ENCODE peak calls at places on chromosome 11, in nine cellular contexts. C is GM12864, G is thoracic aorta, D is suprapubic skin, T is psoas muscle, A is GM23338, B is cardiac muscle cell, W is pancreas, S is colonic mucosa. V is an unnamed sample.
A peak's percentile ranks its signal among the peaks of the same experiment; 100 is the strongest.

GRCh38 chr11:114237321-114238280 is 58.6 kb upstream of the NNMT start:
- DNase-seq in C (no peak), G (no peak), D (no peak), T (no peak), A (no peak), B (no peak), W (no peak), S (no peak), V (peak; percentile 58)

GRCh38 chr11:2528301-2529050 is 83.7 kb downstream of the KCNQ1 start:
- DNase-seq in C (no peak), G (no peak), D (peak; percentile 65), T (peak; percentile 49), A (no peak), B (no peak), W (peak; percentile 51), S (no peak), V (no peak)

GRCh38 chr11:46865340-46865739 is 19.3 kb upstream of the CKAP5 start:
- DNase-seq in C (no peak), G (no peak), D (no peak), T (no peak), A (no peak), B (peak; percentile 66), W (no peak), S (no peak), V (peak; percentile 92)

GRCh38 chr11:20933086-20933485 is 263.7 kb downstream of the NELL1 start:
- DNase-seq in C (no peak), G (no peak), D (no peak), T (no peak), A (no peak), B (no peak), W (no peak), S (no peak), V (no peak)

GRCh38 chr11:73317373-73317772 is 9.3 kb downstream of the ARHGEF17 start:
- DNase-seq in C (no peak), G (peak; percentile 76), D (no peak), T (peak; percentile 56), A (no peak), B (peak; percentile 51), W (peak; percentile 37), S (peak; percentile 39), V (no peak)

GRCh38 chr11:63939351-63939920 is 634 bp downstream of the NAA40 start:
- DNase-seq in C (no peak), G (no peak), D (no peak), T (no peak), A (peak; percentile 62), B (peak; percentile 51), W (no peak), S (peak; percentile 46), V (peak; percentile 53)

GRCh38 chr11:114321621-114322257 is 25.5 kb downstream of the NNMT start:
- DNase-seq in C (no peak), G (no peak), D (no peak), T (peak; percentile 64), A (no peak), B (peak; percentile 74), W (no peak), S (no peak), V (peak; percentile 90)

GRCh38 chr11:12755510-12755909 is 81.3 kb downstream of the TEAD1 start:
- DNase-seq in C (no peak), G (no peak), D (no peak), T (no peak), A (no peak), B (no peak), W (no peak), S (no peak), V (no peak)

GRCh38 chr11:33703771-33704170 is 3.1 kb upstream of the C11orf91 start:
- DNase-seq in C (no peak), G (no peak), D (no peak), T (no peak), A (no peak), B (peak; percentile 38), W (no peak), S (no peak), V (no peak)

GRCh38 chr11:64675417-64676252 is 47.4 kb downstream of the NRXN2 start:
- DNase-seq in C (no peak), G (peak; percentile 74), D (no peak), T (peak; percentile 96), A (no peak), B (peak; percentile 92), W (no peak), S (peak; percentile 29), V (peak; percentile 88)

GRCh38 chr11:28318861-28319260 is 210.7 kb downstream of the METTL15 start:
- DNase-seq in C (no peak), G (no peak), D (no peak), T (no peak), A (no peak), B (peak; percentile 4), W (no peak), S (no peak), V (no peak)

GRCh38 chr11:123740787-123741158 is 687 bp downstream of the ZNF202 start:
- DNase-seq in C (no peak), G (no peak), D (no peak), T (no peak), A (no peak), B (peak; percentile 2), W (no peak), S (peak; percentile 22), V (peak; percentile 5)

GRCh38 chr11:103183981-103184592 is 74.9 kb downstream of the DYNC2H1 start:
- DNase-seq in C (no peak), G (no peak), D (no peak), T (no peak), A (peak; percentile 10), B (peak; percentile 4), W (no peak), S (no peak), V (peak; percentile 14)

GRCh38 chr11:17384002-17384511 is 4.4 kb downstream of the KCNJ11 start:
- DNase-seq in C (peak; percentile 60), G (no peak), D (peak; percentile 84), T (peak; percentile 92), A (peak; percentile 93), B (peak; percentile 89), W (no peak), S (peak; percentile 80), V (peak; percentile 90)

GRCh38 chr11:63502252-63502820 is 3.5 kb upstream of the LGALS12 start:
- DNase-seq in C (no peak), G (no peak), D (no peak), T (no peak), A (no peak), B (no peak), W (no peak), S (no peak), V (no peak)

GRCh38 chr11:82718307-82718706 is 15.4 kb downstream of the FAM181B start:
- DNase-seq in C (no peak), G (no peak), D (no peak), T (no peak), A (peak; percentile 85), B (peak; percentile 60), W (no peak), S (no peak), V (peak; percentile 79)
- TF ChIP-seq CTCF in C (peak; percentile 77), G (peak; percentile 61), D (peak; percentile 53), T (peak; percentile 71), A (peak; percentile 87), B (peak; percentile 87), W (peak; percentile 36), S (peak; percentile 61), V (peak; percentile 83)

GRCh38 chr11:6259638-6260019 is at the start of gene CCKBR:
- DNase-seq in C (no peak), G (no peak), D (no peak), T (no peak), A (peak; percentile 72), B (no peak), W (peak; percentile 88), S (no peak), V (no peak)

GRCh38 chr11:6258141-6258540 is 1.5 kb upstream of the CCKBR start:
- DNase-seq in C (no peak), G (no peak), D (no peak), T (no peak), A (peak; percentile 50), B (no peak), W (no peak), S (no peak), V (no peak)

GRCh38 chr11:6263664-6264063 is 4.0 kb downstream of the CCKBR start:
- DNase-seq in C (no peak), G (no peak), D (no peak), T (no peak), A (no peak), B (no peak), W (no peak), S (no peak), V (no peak)

GRCh38 chr11:6260207-6260726 is 629 bp downstream of the CCKBR start:
- DNase-seq in C (no peak), G (no peak), D (no peak), T (no peak), A (no peak), B (no peak), W (no peak), S (no peak), V (no peak)

GRCh38 chr11:6258571-6258998 is 1.1 kb upstream of the CCKBR start:
- DNase-seq in C (no peak), G (no peak), D (no peak), T (no peak), A (peak; percentile 71), B (no peak), W (peak; percentile 48), S (no peak), V (no peak)
- H3K4me3 ChIP-seq in C (no peak overlapping the region), G (peak overlapping the region; percentile 65), D (peak overlapping the region; percentile 56), T (peak overlapping the region; percentile 59), A (peak overlapping the region; percentile 74), B (peak overlapping the region; percentile 41), W (peak overlapping the region; percentile 7), S (no peak overlapping the region), V (no peak overlapping the region)

DNA sequence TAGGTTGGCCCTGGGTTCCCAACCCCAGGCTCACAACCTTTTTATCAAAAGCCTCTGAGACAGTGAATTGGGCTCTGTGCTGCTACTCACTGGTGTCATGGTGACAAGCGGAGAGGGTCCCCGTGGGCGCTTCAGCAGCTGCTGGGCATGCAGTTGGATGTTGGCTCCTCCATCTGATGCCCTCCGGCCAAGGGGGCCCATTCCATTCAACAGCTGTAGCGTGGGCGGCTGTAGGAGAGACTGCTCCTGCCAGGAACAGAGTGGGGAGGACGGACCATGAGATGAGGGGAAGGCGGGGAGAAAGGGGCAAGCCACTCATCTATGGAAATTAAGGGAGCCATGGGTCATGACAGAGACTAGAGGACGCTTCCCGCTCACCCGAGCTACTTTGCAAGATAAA is 36.0 kb upstream of the APOA1 start:
- DNase-seq in C (no peak), G (no peak), D (no peak), T (no peak), A (no peak), B (no peak), W (no peak), S (no peak), V (no peak)
- TF ChIP-seq CTCF in C (no peak), G (no peak), D (no peak), T (no peak), A (no peak), B (no peak), W (no peak), S (no peak), V (no peak)

GRCh38 chr11:7511405-7511804 is 2.4 kb upstream of the PPFIBP2 start:
- DNase-seq in C (no peak), G (no peak), D (no peak), T (peak; percentile 75), A (no peak), B (peak; percentile 18), W (no peak), S (peak; percentile 60), V (no peak)
- H3K4me3 ChIP-seq in C (no peak overlapping the region), G (no peak overlapping the region), D (no peak overlapping the region), T (peak overlapping the region; percentile 84), A (no peak overlapping the region), B (no peak overlapping the region), W (no peak overlapping the region), S (no peak overlapping the region), V (no peak overlapping the region)

GRCh38 chr11:133712235-133712634 is 133.1 kb downstream of the SPATA19 start:
- DNase-seq in C (no peak), G (no peak), D (no peak), T (no peak), A (peak; percentile 40), B (no peak), W (no peak), S (no peak), V (no peak)
- TF ChIP-seq CTCF in C (no peak), G (no peak), D (no peak), T (no peak), A (no peak), B (no peak), W (no peak), S (no peak), V (no peak)